ENCODE peak calls at places on chromosomes 7 and 10, in six cellular contexts. A, S, Z, Q, C and K are unnamed samples.
A peak's percentile ranks its signal among the peaks of the same experiment; 100 is the strongest.

GRCh38 chr10:75107756-75108683 is 3.4 kb upstream of the SAMD8 start:
- DNase-seq in Z (peak; percentile 7), Q (peak; percentile 6), C (peak; percentile 50), S (no peak), A (no peak), K (no peak)

GRCh38 chr10:118950190-118950658 is 79.3 kb upstream of the NANOS1 start:
- DNase-seq in A (no peak), S (no peak), C (no peak), Q (no peak), Z (no peak), K (no peak)

GRCh38 chr7:27091936-27092752 is 3.7 kb downstream of the HOXA1 start:
- DNase-seq in A (no peak), C (no peak), Q (no peak), Z (peak; percentile 57), S (no peak), K (no peak)

GRCh38 chr10:77702166-77702565 is 64.6 kb upstream of the KCNMA1 start:
- DNase-seq in S (no peak), C (no peak), Z (no peak), Q (no peak), A (no peak), K (no peak)

GRCh38 chr10:125811251-125811650 is 11.8 kb downstream of the UROS start:
- DNase-seq in Z (no peak), C (no peak), S (no peak), A (no peak), Q (no peak), K (no peak)

GRCh38 chr7:130180571-130180971 is 24.6 kb downstream of the TMEM209 start:
- DNase-seq in S (no peak), C (no peak), Q (no peak), Z (no peak), A (no peak), K (no peak)

GRCh38 chr10:14834588-14834987 is 3.2 kb downstream of the CDNF start:
- DNase-seq in Z (no peak), Q (no peak), A (no peak), S (no peak), C (no peak), K (no peak)

GRCh38 chr10:30974773-30975386 is 56.8 kb downstream of the ZNF438 start:
- DNase-seq in C (no peak), A (no peak), Z (no peak), Q (no peak), S (no peak), K (no peak)

GRCh38 chr7:97480700-97481410 is 251.0 kb upstream of the TAC1 start:
- DNase-seq in C (no peak), S (no peak), Z (no peak), Q (no peak), A (no peak), K (no peak)

GRCh38 chr10:16519908-16520861 is 1.5 kb downstream of the C1QL3 start:
- DNase-seq in S (peak; percentile 54), A (no peak), C (no peak), Z (peak; percentile 62), Q (no peak), K (no peak)

GRCh38 chr7:140010194-140010895 is 52.4 kb downstream of the PARP12 start:
- DNase-seq in A (no peak), C (no peak), S (peak; percentile 93), Z (no peak), Q (no peak), K (no peak)

GRCh38 chr7:24978837-24979469 is 1.0 kb downstream of the OSBPL3 start:
- DNase-seq in A (no peak), Z (peak; percentile 56), S (no peak), Q (no peak), C (no peak), K (no peak)

GRCh38 chr7:119351320-119351719 is 921.7 kb upstream of the KCND2 start:
- DNase-seq in Q (no peak), S (no peak), A (no peak), C (no peak), Z (no peak), K (no peak)

GRCh38 chr7:95718556-95719410 is 53.6 kb upstream of the DYNC1I1 start:
- DNase-seq in C (peak; percentile 12), Z (no peak), S (peak; percentile 29), A (no peak), Q (peak; percentile 7), K (peak; percentile 38)

GRCh38 chr10:35353805-35354204 is 17.5 kb downstream of the CCNY start:
- DNase-seq in A (no peak), Z (no peak), Q (no peak), S (no peak), C (no peak), K (no peak)

GRCh38 chr10:64397125-64397524 is 875.9 kb downstream of the REEP3 start:
- DNase-seq in Z (no peak), S (no peak), Q (no peak), A (no peak), C (no peak), K (no peak)

GRCh38 chr10:64394744-64395143 is 873.5 kb downstream of the REEP3 start:
- DNase-seq in Q (no peak), A (no peak), Z (no peak), S (no peak), C (no peak), K (no peak)

GRCh38 chr10:64396105-64396504 is 874.9 kb downstream of the REEP3 start:
- DNase-seq in C (no peak), Z (no peak), S (no peak), A (no peak), Q (no peak), K (no peak)
- TF ChIP-seq JUND in C (no peak), Z (peak; percentile 75), S (peak; percentile 63), A (no peak), Q (no peak), K (no peak)

DNA sequence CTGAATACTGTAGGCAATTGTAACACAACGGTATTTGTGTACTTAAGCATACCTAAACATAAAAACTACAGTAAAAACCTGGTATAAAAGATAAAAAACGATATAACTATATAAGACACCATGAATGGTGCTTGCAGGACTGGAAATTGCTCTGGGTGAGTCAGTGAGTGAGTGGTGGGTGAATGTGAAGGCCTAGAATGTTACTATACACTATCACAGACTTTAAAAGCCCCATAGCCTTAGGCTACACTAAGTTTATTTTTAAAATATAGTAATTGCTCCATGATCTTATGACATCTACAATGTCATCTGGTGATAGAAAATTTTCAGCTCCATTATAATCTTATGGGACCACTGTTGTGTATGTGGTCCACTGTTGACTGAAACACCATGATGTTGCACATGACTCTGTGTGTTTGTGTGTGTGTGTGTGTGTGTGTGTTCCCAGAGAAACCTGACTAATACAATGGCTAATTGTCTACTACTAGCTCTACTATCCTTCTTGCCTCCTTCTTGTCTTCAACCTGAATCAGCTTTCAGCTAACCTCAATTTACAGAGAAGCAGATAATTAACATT is 27.6 kb upstream of the PRPF18 start:
- DNase-seq in S (no peak), Q (no peak), A (no peak), Z (no peak), C (no peak), K (no peak)
- TF ChIP-seq JUND in S (no peak), Q (no peak), A (no peak), Z (no peak), C (no peak), K (no peak)

GRCh38 chr10:79182763-79183467 is 114.1 kb downstream of the ZMIZ1 start:
- DNase-seq in A (no peak), Z (no peak), Q (no peak), S (no peak), C (no peak), K (no peak)

GRCh38 chr10:79184649-79185048 is 115.9 kb downstream of the ZMIZ1 start:
- DNase-seq in S (no peak), C (no peak), Z (no peak), A (no peak), Q (no peak), K (no peak)

GRCh38 chr10:79185067-79185774 is 116.5 kb downstream of the ZMIZ1 start:
- DNase-seq in A (no peak), Q (no peak), Z (no peak), S (no peak), C (no peak), K (no peak)

GRCh38 chr10:79183468-79183865 is 114.7 kb downstream of the ZMIZ1 start:
- DNase-seq in S (no peak), Q (no peak), A (no peak), C (no peak), Z (no peak), K (no peak)

GRCh38 chr10:79184141-79184625 is 115.4 kb downstream of the ZMIZ1 start:
- DNase-seq in Q (peak; percentile 48), S (peak; percentile 66), A (no peak), C (no peak), Z (no peak), K (no peak)
- TF ChIP-seq JUND in Q (peak; percentile 82), S (peak; percentile 81), A (no peak), C (no peak), Z (peak; percentile 47), K (no peak)

GRCh38 chr7:1857487-1858425 is 187.7 kb downstream of the ELFN1 start:
- DNase-seq in S (no peak), A (no peak), C (no peak), Z (no peak), Q (no peak), K (no peak)

GRCh38 chr7:1856161-1856965 is 186.3 kb downstream of the ELFN1 start:
- DNase-seq in S (peak; percentile 87), Q (no peak), A (no peak), Z (no peak), C (peak; percentile 92), K (no peak)

GRCh38 chr7:1859266-1860035 is 189.4 kb downstream of the ELFN1 start:
- DNase-seq in A (no peak), S (no peak), Z (no peak), Q (no peak), C (no peak), K (no peak)

GRCh38 chr7:1856966-1857441 is 186.9 kb downstream of the ELFN1 start:
- DNase-seq in S (no peak), Q (no peak), C (no peak), A (no peak), Z (no peak), K (no peak)

GRCh38 chr7:1858435-1859265 is 188.6 kb downstream of the ELFN1 start:
- DNase-seq in Z (no peak), S (no peak), C (no peak), A (no peak), Q (no peak), K (no peak)
- TF ChIP-seq JUND in Z (no peak), S (no peak), C (no peak), A (no peak), Q (no peak), K (no peak)

GRCh38 chr7:143362126-143362961 is at the start of gene FAM131B:
- DNase-seq in Z (peak; percentile 76), A (no peak), C (peak; percentile 49), Q (no peak), S (peak; percentile 91), K (no peak)
- TF ChIP-seq JUND in Z (no peak), A (no peak), C (no peak), Q (no peak), S (no peak), K (no peak)

DNA sequence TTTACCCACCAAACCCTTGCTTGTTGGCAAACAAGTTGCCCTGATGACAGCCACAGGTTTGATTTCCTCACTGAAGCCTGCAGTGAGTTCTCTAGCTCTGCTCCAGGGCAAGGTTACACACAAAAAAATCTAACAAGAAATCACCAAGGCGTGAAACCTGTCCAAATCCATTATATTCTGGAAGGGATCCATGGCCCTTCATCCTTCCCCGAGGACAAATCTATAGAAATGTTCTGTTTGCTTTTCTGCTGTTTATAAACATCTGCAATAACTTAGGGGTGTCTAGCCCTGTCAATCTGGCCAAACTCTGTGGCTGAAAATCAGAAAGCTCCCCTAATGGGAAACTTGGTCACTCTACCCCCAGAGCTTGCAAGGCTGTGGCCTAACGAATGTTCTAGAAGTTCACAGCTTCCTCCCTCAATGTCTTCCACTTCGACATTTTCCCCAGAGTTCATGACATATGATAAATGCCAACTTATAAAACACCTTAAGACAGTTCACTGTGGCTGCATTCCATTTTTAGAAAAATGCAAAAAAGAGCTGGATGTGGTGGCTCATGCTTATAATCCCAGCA is 164.5 kb downstream of the PRPF18 start:
- DNase-seq in Z (no peak), A (peak; percentile 60), C (no peak), Q (no peak), S (no peak), K (peak; percentile 37)
- TF ChIP-seq JUND in Z (no peak), A (no peak), C (no peak), Q (no peak), S (no peak), K (no peak)